ENCODE peak calls at places on chromosomes 12 and 14, in five cellular contexts. One of them, this sample, is unnamed.

GRCh38 chr14:89665262-89665661 is 248.2 kb upstream of the FOXN3 start:
- DNase-seq in astrocyte of the cerebellum: no peak
- DNase-seq in PC-3: no peak
- DNase-seq in Calu3: no peak
- DNase-seq in HFF-Myc: no peak
- DNase-seq in this sample: no peak

GRCh38 chr14:64060648-64061096 is 207.9 kb downstream of the SYNE2 start:
- DNase-seq in astrocyte of the cerebellum: no peak
- DNase-seq in HFF-Myc: peak
- DNase-seq in PC-3: peak
- DNase-seq in Calu3: peak
- DNase-seq in this sample: no peak

GRCh38 chr14:28382460-28383220 is 383.9 kb upstream of the FOXG1 start:
- DNase-seq in Calu3: peak
- DNase-seq in astrocyte of the cerebellum: peak
- DNase-seq in PC-3: peak
- DNase-seq in HFF-Myc: no peak
- DNase-seq in this sample: no peak

GRCh38 chr14:100271247-100271939 is 32.4 kb downstream of the YY1 start:
- DNase-seq in Calu3: peak
- DNase-seq in astrocyte of the cerebellum: peak
- DNase-seq in PC-3: peak
- DNase-seq in HFF-Myc: no peak
- DNase-seq in this sample: no peak

GRCh38 chr12:112148031-112148513 is 22.7 kb downstream of the TRAFD1 start:
- DNase-seq in astrocyte of the cerebellum: peak
- DNase-seq in Calu3: peak
- DNase-seq in PC-3: peak
- DNase-seq in HFF-Myc: peak
- DNase-seq in this sample: no peak

GRCh38 chr14:24439257-24439656 is 3.3 kb downstream of the SDR39U1 start:
- DNase-seq in PC-3: no peak
- DNase-seq in Calu3: no peak
- DNase-seq in astrocyte of the cerebellum: no peak
- DNase-seq in HFF-Myc: no peak
- DNase-seq in this sample: no peak

GRCh38 chr12:69036533-69036932 is 103.6 kb upstream of the CPM start:
- DNase-seq in astrocyte of the cerebellum: no peak
- DNase-seq in PC-3: no peak
- DNase-seq in Calu3: no peak
- DNase-seq in HFF-Myc: no peak
- DNase-seq in this sample: no peak

GRCh38 chr14:61145258-61145902 is 135.8 kb downstream of the TMEM30B start:
- DNase-seq in HFF-Myc: peak
- DNase-seq in astrocyte of the cerebellum: peak
- DNase-seq in PC-3: peak
- DNase-seq in Calu3: no peak
- DNase-seq in this sample: peak

GRCh38 chr14:63614964-63615363 is 26.7 kb downstream of the WDR89 start:
- DNase-seq in Calu3: no peak
- DNase-seq in PC-3: peak
- DNase-seq in astrocyte of the cerebellum: peak
- DNase-seq in HFF-Myc: peak
- DNase-seq in this sample: no peak

GRCh38 chr14:68363841-68364711 is 428.8 kb downstream of the ZFP36L1 start:
- DNase-seq in Calu3: peak
- DNase-seq in PC-3: no peak
- DNase-seq in astrocyte of the cerebellum: peak
- DNase-seq in HFF-Myc: no peak
- DNase-seq in this sample: no peak

GRCh38 chr12:89345830-89346740 is 6.2 kb downstream of the DUSP6 start:
- DNase-seq in PC-3: peak
- DNase-seq in HFF-Myc: peak
- DNase-seq in astrocyte of the cerebellum: no peak
- DNase-seq in Calu3: peak
- DNase-seq in this sample: no peak

GRCh38 chr14:105929327-105930081 is 403.1 kb downstream of the TMEM121 start:
- DNase-seq in HFF-Myc: no peak
- DNase-seq in Calu3: no peak
- DNase-seq in astrocyte of the cerebellum: no peak
- DNase-seq in PC-3: no peak
- DNase-seq in this sample: no peak

DNA sequence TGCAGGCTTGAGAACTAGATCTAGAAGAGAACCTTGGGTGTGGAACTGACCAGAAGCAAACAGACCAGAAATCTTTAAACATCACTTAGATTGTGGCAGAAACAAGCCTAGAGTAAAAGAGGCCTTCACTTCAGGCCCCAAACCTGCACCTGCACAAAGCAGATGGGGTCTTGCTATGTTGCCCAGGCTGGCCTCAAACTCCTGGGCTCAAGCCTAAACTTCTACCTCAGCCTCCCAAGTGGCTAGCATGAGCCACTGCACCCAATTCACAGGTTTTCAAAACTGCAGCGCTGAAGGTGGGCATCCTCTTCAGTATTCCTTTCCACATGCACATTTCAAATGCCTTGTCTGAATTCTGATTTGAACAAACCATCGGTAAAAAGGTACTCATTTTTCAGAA is 19.9 kb downstream of the MOK start:
- DNase-seq in HFF-Myc: no peak
- DNase-seq in Calu3: no peak
- DNase-seq in astrocyte of the cerebellum: no peak
- DNase-seq in PC-3: no peak
- DNase-seq in this sample: no peak
- TF ChIP-seq CTCF in HFF-Myc: no peak
- TF ChIP-seq CTCF in Calu3: no peak
- TF ChIP-seq CTCF in astrocyte of the cerebellum: no peak
- TF ChIP-seq CTCF in PC-3: no peak
- TF ChIP-seq CTCF in this sample: no peak

DNA sequence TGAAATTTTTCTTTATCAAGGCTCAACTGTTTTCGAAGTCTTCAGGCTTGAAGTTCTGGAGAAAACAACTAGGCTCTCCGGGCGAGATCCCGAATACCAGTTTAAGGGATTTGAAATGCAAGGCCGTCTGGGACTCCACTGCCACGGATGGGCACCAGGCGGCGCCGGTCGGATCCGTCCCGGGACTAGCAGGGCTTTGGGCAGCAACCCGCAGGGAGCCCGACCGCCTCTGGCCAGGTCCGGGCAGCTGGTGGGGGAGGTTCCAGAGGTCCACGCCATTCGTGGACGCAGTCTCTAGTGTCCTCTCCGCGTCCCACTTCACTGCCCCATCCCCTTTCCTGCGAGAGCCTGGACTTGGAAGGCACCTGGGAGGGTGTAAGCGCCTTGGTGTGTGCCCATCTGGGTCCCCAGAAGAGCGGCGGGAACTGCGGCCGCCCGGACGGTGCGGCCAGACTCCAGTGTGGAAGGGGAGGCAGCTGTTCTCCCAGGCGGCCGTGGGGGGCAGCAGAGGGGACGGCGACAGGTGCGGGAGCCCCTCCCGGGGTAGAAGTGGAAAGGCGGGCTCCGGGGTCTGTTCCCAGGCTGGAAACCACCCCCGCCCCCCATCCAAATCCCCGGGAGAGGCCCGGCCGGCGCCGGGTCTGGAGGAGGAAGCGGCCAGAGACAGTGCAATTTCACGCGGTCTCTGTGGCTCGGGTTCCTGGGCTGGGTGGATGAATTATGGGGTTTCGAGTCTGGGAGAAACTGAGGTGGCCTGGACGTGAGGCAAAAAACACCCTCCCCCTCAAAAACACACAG is 835 bp upstream of the ERBB3 start:
- DNase-seq in Calu3: peak
- DNase-seq in astrocyte of the cerebellum: peak
- DNase-seq in PC-3: peak
- DNase-seq in HFF-Myc: peak
- DNase-seq in this sample: peak
- TF ChIP-seq CTCF in Calu3: peak
- TF ChIP-seq CTCF in astrocyte of the cerebellum: peak
- TF ChIP-seq CTCF in PC-3: peak
- TF ChIP-seq CTCF in HFF-Myc: peak
- TF ChIP-seq CTCF in this sample: peak

GRCh38 chr12:109492371-109492770 is 14.9 kb downstream of the UBE3B start:
- DNase-seq in astrocyte of the cerebellum: no peak
- DNase-seq in HFF-Myc: no peak
- DNase-seq in Calu3: no peak
- DNase-seq in PC-3: peak
- DNase-seq in this sample: no peak
- TF ChIP-seq CTCF in astrocyte of the cerebellum: no peak
- TF ChIP-seq CTCF in HFF-Myc: no peak
- TF ChIP-seq CTCF in Calu3: no peak
- TF ChIP-seq CTCF in PC-3: no peak
- TF ChIP-seq CTCF in this sample: no peak

GRCh38 chr14:101665478-101666078 is 95.9 kb upstream of the PPP2R5C start:
- DNase-seq in astrocyte of the cerebellum: peak
- DNase-seq in HFF-Myc: peak
- DNase-seq in PC-3: peak
- DNase-seq in Calu3: peak
- DNase-seq in this sample: peak
- TF ChIP-seq CTCF in astrocyte of the cerebellum: peak
- TF ChIP-seq CTCF in HFF-Myc: peak
- TF ChIP-seq CTCF in PC-3: peak
- TF ChIP-seq CTCF in Calu3: peak
- TF ChIP-seq CTCF in this sample: peak

GRCh38 chr14:104016873-104017650 is 68.4 kb upstream of the ASPG start:
- DNase-seq in HFF-Myc: no peak
- DNase-seq in Calu3: no peak
- DNase-seq in PC-3: no peak
- DNase-seq in astrocyte of the cerebellum: no peak
- DNase-seq in this sample: no peak

GRCh38 chr14:104020471-104020870 is 65.0 kb upstream of the ASPG start:
- DNase-seq in HFF-Myc: no peak
- DNase-seq in PC-3: no peak
- DNase-seq in astrocyte of the cerebellum: no peak
- DNase-seq in Calu3: no peak
- DNase-seq in this sample: no peak

GRCh38 chr14:104019029-104019428 is 66.5 kb upstream of the ASPG start:
- DNase-seq in Calu3: no peak
- DNase-seq in PC-3: no peak
- DNase-seq in astrocyte of the cerebellum: no peak
- DNase-seq in HFF-Myc: no peak
- DNase-seq in this sample: no peak

GRCh38 chr14:104023325-104024055 is 62.0 kb upstream of the ASPG start:
- DNase-seq in HFF-Myc: no peak
- DNase-seq in astrocyte of the cerebellum: no peak
- DNase-seq in Calu3: no peak
- DNase-seq in PC-3: no peak
- DNase-seq in this sample: no peak

GRCh38 chr14:104019806-104020205 is 65.7 kb upstream of the ASPG start:
- DNase-seq in HFF-Myc: no peak
- DNase-seq in PC-3: no peak
- DNase-seq in astrocyte of the cerebellum: no peak
- DNase-seq in Calu3: no peak
- DNase-seq in this sample: no peak
- TF ChIP-seq CTCF in HFF-Myc: no peak
- TF ChIP-seq CTCF in PC-3: no peak
- TF ChIP-seq CTCF in astrocyte of the cerebellum: no peak
- TF ChIP-seq CTCF in Calu3: no peak
- TF ChIP-seq CTCF in this sample: no peak